ENCODE peak calls at places on chromosomes 4 and X, in six cellular contexts. W, U, L, M, N and T are unnamed samples.

GRCh38 chr4:3202836-3203820 is 45.8 kb upstream of the MSANTD1 start:
- DNase-seq in L (no peak), U (no peak), N (no peak), M (no peak), W (no peak), T (no peak)

GRCh38 chr4:8157944-8158709 is 486 bp downstream of the ABLIM2 start:
- DNase-seq in U (no peak), M (no peak), W (no peak), N (no peak), L (no peak), T (no peak)

GRCh38 chrX:107619836-107620235 is 8.5 kb upstream of the PRPS1 start:
- DNase-seq in N (no peak), L (no peak), W (no peak), U (no peak), M (no peak), T (no peak)

GRCh38 chr4:78767350-78767749 is 8.8 kb upstream of the BMP2K start:
- DNase-seq in U (no peak), L (no peak), N (no peak), M (no peak), W (no peak), T (no peak)

GRCh38 chrX:64204701-64205440 is 637 bp downstream of the AMER1 start:
- DNase-seq in M (no peak), U (peak; percentile 60), W (peak; percentile 58), L (no peak), N (peak; percentile 47), T (peak; percentile 6)

GRCh38 chr4:8334786-8335460 is 65.4 kb downstream of the HTRA3 start:
- DNase-seq in N (no peak), U (no peak), W (no peak), M (no peak), L (no peak), T (no peak)

GRCh38 chr4:63505714-63506460 is 903.4 kb downstream of the TECRL start:
- DNase-seq in U (no peak), W (no peak), M (no peak), L (no peak), N (no peak), T (no peak)

GRCh38 chrX:110863883-110864282 is 68.3 kb upstream of the CHRDL1 start:
- DNase-seq in M (no peak), L (no peak), U (no peak), N (no peak), W (no peak), T (no peak)

GRCh38 chrX:3811331-3812311 is 98.2 kb upstream of the PRKX start:
- DNase-seq in N (no peak), M (no peak), U (peak; percentile 67), L (no peak), W (peak; percentile 19), T (no peak)

GRCh38 chr4:126647756-126648396 is 984.9 kb upstream of the INTU start:
- DNase-seq in M (no peak), W (no peak), L (no peak), N (no peak), U (no peak), T (no peak)

GRCh38 chrX:103878466-103879151 is 46.6 kb upstream of the RAB9B start:
- DNase-seq in N (no peak), M (no peak), U (no peak), W (peak; percentile 53), L (peak; percentile 13), T (no peak)

GRCh38 chr4:86935833-86936721 is 1.3 kb downstream of the AFF1 start:
- DNase-seq in W (peak; percentile 64), U (peak; percentile 83), N (peak; percentile 75), M (peak; percentile 40), L (no peak), T (no peak)

GRCh38 chrX:102765794-102766193 is 45.3 kb downstream of the GPRASP3 start:
- DNase-seq in W (peak; percentile 30), N (no peak), L (peak; percentile 19), U (no peak), M (no peak), T (no peak)

GRCh38 chrX:130529531-130529930 is 127.7 kb downstream of the RBMX2 start:
- DNase-seq in L (no peak), M (no peak), W (no peak), N (no peak), U (no peak), T (no peak)